ENCODE peak calls at places on chromosome 5, in five cellular contexts. K is sciatic nerve; C is SK-N-SH; O is lower lobe of right lung; B is activated CD4-positive, CD25-positive, alpha-beta regulatory T cell. R is an unnamed sample.

GRCh38 chr5:119357815-119358559 is 2.2 kb downstream of the TNFAIP8 start:
- DNase-seq in B (no peak), C (no peak), K (no peak), O (no peak), R (no peak)

GRCh38 chr5:73726071-73726470 is 100.1 kb downstream of the ARHGEF28 start:
- DNase-seq in B (no peak), O (no peak), C (no peak), K (no peak), R (no peak)

GRCh38 chr5:142012792-142013388 is at the start of gene GNPDA1:
- DNase-seq in K (peak; percentile 91), B (peak; percentile 39), O (peak; percentile 90), C (peak; percentile 94), R (peak; percentile 96)

GRCh38 chr5:138654281-138654867 is 79.2 kb upstream of the HSPA9 start:
- DNase-seq in C (no peak), K (no peak), O (no peak), B (peak; percentile 34), R (no peak)

GRCh38 chr5:55860709-55861108 is 9.6 kb downstream of the IL31RA start:
- DNase-seq in B (no peak), K (no peak), O (no peak), C (no peak), R (no peak)

GRCh38 chr5:76314643-76315042 is 88.4 kb upstream of the IQGAP2 start:
- DNase-seq in C (no peak), O (no peak), B (no peak), K (no peak), R (no peak)

GRCh38 chr5:35117960-35118359 is 70.2 kb upstream of the AGXT2 start:
- DNase-seq in K (no peak), O (no peak), B (no peak), C (no peak), R (no peak)

GRCh38 chr5:395156-395920 is 47.6 kb upstream of the EXOC3 start:
- DNase-seq in K (peak; percentile 50), B (no peak), C (peak; percentile 48), O (no peak), R (peak; percentile 86)

GRCh38 chr5:10663531-10664183 is 97.4 kb downstream of the DAP start:
- DNase-seq in B (no peak), K (no peak), O (no peak), C (peak; percentile 77), R (peak; percentile 81)

R was measured in mesenteric fat pad.